ENCODE peak calls at places on chromosomes 13 and 19, in four cellular contexts. B is HL-60, L is K562, Y is GM12878. A is an unnamed sample.

GRCh38 chr13:19155321-19155861 is 26.2 kb downstream of the TUBA3C start:
- DNase-seq in L (no peak), B (no peak), Y (no peak), A (no peak)

GRCh38 chr13:104318121-104318520 is 1251.9 kb upstream of the SLC10A2 start:
- DNase-seq in B (no peak), Y (no peak), L (no peak), A (no peak)

GRCh38 chr13:59360108-59360507 is 803.6 kb downstream of the DIAPH3 start:
- DNase-seq in L (no peak), B (peak), Y (no peak), A (no peak)

GRCh38 chr13:112969692-112970338 is 801 bp downstream of the MCF2L start:
- DNase-seq in L (no peak), B (no peak), Y (no peak), A (no peak)

GRCh38 chr13:59766236-59766635 is 397.5 kb downstream of the DIAPH3 start:
- DNase-seq in B (no peak), Y (no peak), L (no peak), A (no peak)

GRCh38 chr13:113184568-113185440 is 23.7 kb downstream of the PCID2 start:
- DNase-seq in L (no peak), B (no peak), Y (no peak), A (no peak)

GRCh38 chr13:53191091-53191490 is 162.5 kb downstream of the OLFM4 start:
- DNase-seq in L (no peak), B (no peak), Y (no peak), A (no peak)

GRCh38 chr19:2629491-2630351 is 72.8 kb downstream of the GNG7 start:
- DNase-seq in L (no peak), B (peak), Y (no peak), A (no peak)

GRCh38 chr19:15439078-15439799 is 10.5 kb downstream of the WIZ start:
- DNase-seq in Y (no peak), B (no peak), L (no peak), A (no peak)

GRCh38 chr19:17948967-17949930 is 16.4 kb downstream of the CCDC124 start:
- DNase-seq in B (no peak), L (no peak), Y (no peak), A (no peak)

GRCh38 chr13:113608967-113609533 is 24.5 kb downstream of the TFDP1 start:
- DNase-seq in Y (no peak), B (no peak), L (no peak), A (no peak)

GRCh38 chr19:1279782-1280341 is 4.5 kb downstream of the FAM174C start:
- DNase-seq in Y (no peak), B (peak), L (peak), A (peak)

GRCh38 chr19:41398042-41398403 is 405 bp downstream of the BCKDHA start:
- DNase-seq in B (no peak), L (no peak), Y (no peak), A (no peak)

GRCh38 chr19:56350416-56351045 is 35.9 kb upstream of the ZSCAN5A start:
- DNase-seq in L (peak), Y (peak), B (peak), A (no peak)

GRCh38 chr19:17170538-17171297 is 44.4 kb upstream of the USE1 start:
- DNase-seq in Y (no peak), B (no peak), L (no peak), A (peak)

GRCh38 chr13:42048323-42048624 is 174 bp upstream of the DGKH start:
- DNase-seq in L (no peak), Y (no peak), B (no peak), A (peak)

GRCh38 chr13:28273919-28274318 is 135.6 kb downstream of the PAN3 start:
- DNase-seq in L (no peak), Y (no peak), B (no peak), A (no peak)

GRCh38 chr13:83825676-83826075 is 56.6 kb downstream of the SLITRK1 start:
- DNase-seq in B (no peak), L (no peak), Y (no peak), A (no peak)

GRCh38 chr19:50932018-50932689 is 20.7 kb downstream of the KLK5 start:
- DNase-seq in B (no peak), L (no peak), Y (no peak), A (no peak)

GRCh38 chr19:13965377-13965896 is 13.1 kb downstream of the DCAF15 start:
- DNase-seq in B (no peak), L (no peak), Y (no peak), A (no peak)

GRCh38 chr13:21657538-21657937 is 13.3 kb upstream of the FGF9 start:
- DNase-seq in L (no peak), B (no peak), Y (no peak), A (no peak)

GRCh38 chr19:16208064-16208759 is 10.5 kb downstream of the AP1M1 start:
- DNase-seq in B (no peak), Y (no peak), L (no peak), A (no peak)

GRCh38 chr13:44764334-44764733 is 188.2 kb upstream of the TSC22D1 start:
- DNase-seq in L (no peak), B (no peak), Y (no peak), A (no peak)

GRCh38 chr19:33734913-33735312 is 61.8 kb upstream of the KCTD15 start:
- DNase-seq in B (no peak), Y (no peak), L (no peak), A (no peak)

GRCh38 chr19:16428372-16429036 is 43.3 kb downstream of the EPS15L1 start:
- DNase-seq in B (no peak), L (no peak), Y (no peak), A (no peak)

GRCh38 chr19:42419309-42419708 is 7.9 kb downstream of the LIPE start:
- DNase-seq in B (no peak), L (no peak), Y (no peak), A (no peak)

GRCh38 chr19:4233282-4233853 is 4.0 kb downstream of the EBI3 start:
- DNase-seq in L (peak), B (no peak), Y (no peak), A (no peak)

GRCh38 chr19:51489113-51489512 is 10.8 kb downstream of the CEACAM18 start:
- DNase-seq in Y (no peak), L (no peak), B (no peak), A (no peak)

GRCh38 chr13:37618554-37618953 is 20.0 kb upstream of the POSTN start:
- DNase-seq in Y (no peak), L (no peak), B (no peak), A (no peak)

GRCh38 chr19:41945135-41945766 is 13.9 kb downstream of the RABAC1 start:
- DNase-seq in Y (peak), L (no peak), B (no peak), A (peak)

GRCh38 chr19:19539738-19540703 is 2.0 kb downstream of the CILP2 start:
- DNase-seq in L (peak), Y (no peak), B (no peak), A (no peak)

GRCh38 chr19:23762548-23762883 is 3.8 kb upstream of the ZNF681 start:
- DNase-seq in B (no peak), L (no peak), Y (no peak), A (no peak)

GRCh38 chr13:30607908-30608307 is 9.8 kb upstream of the USPL1 start:
- DNase-seq in Y (peak), L (no peak), B (no peak), A (peak)

GRCh38 chr19:55117063-55117635 is 288 bp downstream of the PPP1R12C start:
- DNase-seq in Y (no peak), B (no peak), L (no peak), A (no peak)

GRCh38 chr13:90201676-90202425 is 1145.6 kb upstream of the MIR17HG start:
- DNase-seq in Y (no peak), B (no peak), L (no peak), A (no peak)

GRCh38 chr13:58165617-58166016 is 534.1 kb downstream of the PCDH17 start:
- DNase-seq in L (no peak), B (no peak), Y (no peak), A (no peak)

DNA sequence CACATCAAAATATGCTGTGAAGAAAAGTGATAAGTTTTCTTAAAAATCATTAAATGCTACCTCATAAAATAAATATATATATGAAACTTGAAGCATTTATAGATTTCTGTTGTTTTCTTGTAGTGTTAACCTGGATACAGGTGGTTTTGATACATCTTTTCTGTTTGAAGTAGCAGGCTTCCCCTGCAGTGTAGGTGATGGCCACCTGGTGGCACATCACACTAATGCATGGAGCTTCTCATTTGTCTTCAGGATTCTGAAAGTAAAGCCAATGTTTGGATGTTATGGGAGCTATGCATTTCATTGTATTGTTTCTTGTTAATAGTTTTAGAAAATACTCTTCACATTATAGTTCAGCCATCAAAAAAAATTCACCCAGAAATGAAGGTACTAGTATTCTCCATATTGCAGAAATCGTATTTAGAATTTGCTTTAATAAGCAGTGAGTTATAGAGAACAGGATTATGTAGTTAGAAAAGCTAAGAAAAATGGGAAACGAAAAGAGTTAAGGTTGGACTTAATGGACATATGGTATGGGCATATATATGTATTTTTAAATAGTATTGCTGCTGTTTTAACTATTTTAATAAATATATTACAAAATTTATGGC is 18.7 kb downstream of the GPR180 start:
- DNase-seq in Y (no peak), L (peak), B (no peak), A (no peak)
- TF ChIP-seq SPI1 in Y (no peak), L (no peak), B (no peak), A (no peak)

GRCh38 chr19:46481187-46481586 is 9.8 kb upstream of the PNMA8A start:
- DNase-seq in B (no peak), Y (no peak), L (no peak), A (no peak)
- TF ChIP-seq POLR2AphosphoS5 in B (no peak), Y (no peak), L (no peak), A (no peak)

DNA sequence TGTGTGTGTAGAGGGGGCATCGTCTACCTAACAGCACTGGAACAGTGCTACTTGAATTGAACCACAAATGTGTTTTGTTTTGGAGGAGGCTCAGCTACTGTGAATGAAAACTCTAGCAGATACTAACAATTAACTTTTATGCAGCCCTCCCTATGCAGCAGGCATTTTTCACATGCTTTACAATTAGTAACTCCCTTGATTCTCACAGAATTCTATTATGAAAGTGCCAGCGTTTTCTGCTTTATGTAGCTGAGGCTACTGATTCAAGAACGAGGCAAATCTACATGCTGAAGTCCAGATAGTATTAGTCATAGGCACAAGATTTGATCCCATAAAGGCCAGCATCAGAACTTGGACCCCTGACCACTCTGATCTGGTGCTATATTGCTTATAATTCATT is 103.7 kb downstream of the MYO16 start:
- DNase-seq in L (no peak), Y (no peak), B (no peak), A (no peak)
- TF ChIP-seq SPI1 in L (no peak), Y (no peak), B (no peak), A (no peak)

GRCh38 chr19:28864577-28865042 is 348.3 kb downstream of the UQCRFS1 start:
- DNase-seq in B (no peak), L (no peak), Y (no peak), A (no peak)
- TF ChIP-seq POLR2AphosphoS5 in B (no peak), L (no peak), Y (no peak), A (no peak)

GRCh38 chr19:38265213-38265861 is 964 bp downstream of the SPINT2 start:
- DNase-seq in L (no peak), Y (no peak), B (no peak), A (no peak)
- TF ChIP-seq SPI1 in L (no peak), Y (no peak), B (no peak), A (no peak)

DNA sequence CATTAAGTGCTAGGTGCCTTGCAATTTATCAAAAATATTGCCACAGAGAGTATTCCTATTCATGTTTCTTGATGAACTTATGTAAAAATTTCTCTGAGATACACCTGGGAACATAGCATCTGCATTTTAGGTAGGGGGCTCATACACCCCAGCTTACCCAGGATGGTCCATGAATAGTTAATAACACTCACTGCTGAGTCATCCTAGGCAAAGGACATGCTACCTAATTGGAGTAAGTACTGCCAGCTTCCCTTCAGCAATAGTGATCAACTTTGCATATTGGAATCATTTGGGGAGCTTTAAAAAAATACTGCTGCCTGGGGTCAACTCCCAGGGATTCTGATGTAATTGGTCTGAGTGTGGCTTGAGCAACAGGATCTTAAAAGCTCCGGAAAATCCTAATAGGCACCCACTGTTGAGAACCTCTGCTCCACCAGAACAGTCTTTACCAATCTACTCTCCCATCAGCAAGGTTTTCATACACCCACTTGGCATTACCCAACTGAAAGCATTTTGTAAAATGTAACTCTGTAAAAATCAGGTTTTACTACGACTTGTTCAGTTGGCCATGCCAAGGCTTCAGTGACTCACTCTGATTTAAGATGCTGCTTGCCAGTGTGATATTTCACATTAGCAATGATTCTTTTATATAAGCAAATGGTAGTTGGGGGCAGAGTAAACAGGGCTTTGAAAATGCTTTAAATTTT is 67.2 kb upstream of the FNDC3A start:
- DNase-seq in B (no peak), Y (no peak), L (no peak), A (no peak)
- TF ChIP-seq POLR2AphosphoS5 in B (no peak), Y (no peak), L (no peak), A (no peak)

GRCh38 chr13:111565400-111565799 is 245.0 kb downstream of the TEX29 start:
- DNase-seq in B (no peak), L (no peak), Y (no peak), A (no peak)
- TF ChIP-seq SPI1 in B (no peak), L (no peak), Y (no peak), A (no peak)

DNA sequence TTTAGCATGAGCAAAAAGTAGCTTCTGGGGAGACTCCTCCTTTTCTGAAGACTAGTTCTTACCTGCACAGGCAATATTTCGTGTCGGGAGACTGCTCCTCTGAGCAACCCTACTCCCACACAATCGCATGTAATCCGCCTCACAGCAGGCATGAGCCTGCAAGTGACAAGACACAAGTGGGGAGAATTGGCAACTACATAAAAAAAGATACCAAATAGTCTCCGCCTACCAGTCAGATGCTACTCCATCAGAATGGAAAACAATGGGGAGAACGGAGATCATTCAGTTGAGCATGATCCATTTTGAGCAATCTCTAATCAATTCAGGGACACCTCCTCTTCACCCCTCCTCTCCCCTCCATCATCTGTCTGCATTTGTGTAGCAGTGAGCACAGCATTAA is 321.0 kb downstream of the COG6 start:
- DNase-seq in B (no peak), Y (no peak), L (no peak), A (no peak)
- TF ChIP-seq POLR2AphosphoS5 in B (no peak), Y (no peak), L (no peak), A (no peak)

GRCh38 chr13:96551540-96551939 is 442.7 kb downstream of the OXGR1 start:
- DNase-seq in L (no peak), Y (no peak), B (no peak), A (no peak)
- TF ChIP-seq SPI1 in L (no peak), Y (no peak), B (no peak), A (no peak)

A was measured in GM12891.